ENCODE peak calls at places on chromosomes 2 and 18, in ten cellular contexts. One of them, this sample, is unnamed.

GRCh38 chr2:42360493-42360889 is 526 bp downstream of the COX7A2L start:
- DNase-seq in heart right ventricle: no peak
- DNase-seq in Karpas-422: peak
- DNase-seq in right cardiac atrium: no peak
- DNase-seq in BJ: no peak
- DNase-seq in esophagus squamous epithelium: no peak
- DNase-seq in thoracic aorta: no peak
- DNase-seq in heart left ventricle: no peak
- DNase-seq in Panc1: no peak
- DNase-seq in adrenal gland: no peak
- DNase-seq in this sample: no peak

GRCh38 chr18:13547347-13547746 is 179.0 kb downstream of the FAM210A start:
- DNase-seq in Panc1: no peak
- DNase-seq in heart right ventricle: no peak
- DNase-seq in heart left ventricle: no peak
- DNase-seq in right cardiac atrium: no peak
- DNase-seq in Karpas-422: no peak
- DNase-seq in adrenal gland: peak
- DNase-seq in esophagus squamous epithelium: no peak
- DNase-seq in thoracic aorta: no peak
- DNase-seq in BJ: no peak
- DNase-seq in this sample: no peak

GRCh38 chr2:1402064-1402463 is 11.2 kb upstream of the TPO start:
- DNase-seq in Panc1: no peak
- DNase-seq in adrenal gland: no peak
- DNase-seq in right cardiac atrium: no peak
- DNase-seq in Karpas-422: no peak
- DNase-seq in thoracic aorta: no peak
- DNase-seq in heart left ventricle: no peak
- DNase-seq in BJ: no peak
- DNase-seq in heart right ventricle: no peak
- DNase-seq in esophagus squamous epithelium: no peak
- DNase-seq in this sample: no peak

GRCh38 chr2:207616185-207616584 is 9.0 kb downstream of the METTL21A start:
- DNase-seq in Karpas-422: no peak
- DNase-seq in BJ: no peak
- DNase-seq in adrenal gland: no peak
- DNase-seq in right cardiac atrium: no peak
- DNase-seq in heart right ventricle: no peak
- DNase-seq in heart left ventricle: no peak
- DNase-seq in Panc1: no peak
- DNase-seq in esophagus squamous epithelium: no peak
- DNase-seq in thoracic aorta: no peak
- DNase-seq in this sample: no peak

GRCh38 chr18:63073481-63073880 is 246.1 kb downstream of the BCL2 start:
- DNase-seq in right cardiac atrium: no peak
- DNase-seq in heart right ventricle: no peak
- DNase-seq in heart left ventricle: no peak
- DNase-seq in Karpas-422: peak
- DNase-seq in thoracic aorta: no peak
- DNase-seq in adrenal gland: no peak
- DNase-seq in Panc1: peak
- DNase-seq in esophagus squamous epithelium: no peak
- DNase-seq in BJ: no peak
- DNase-seq in this sample: no peak

GRCh38 chr2:44838116-44838790 is 103.2 kb upstream of the SIX3 start:
- DNase-seq in Panc1: no peak
- DNase-seq in BJ: no peak
- DNase-seq in Karpas-422: no peak
- DNase-seq in right cardiac atrium: no peak
- DNase-seq in esophagus squamous epithelium: no peak
- DNase-seq in heart left ventricle: no peak
- DNase-seq in thoracic aorta: no peak
- DNase-seq in heart right ventricle: no peak
- DNase-seq in adrenal gland: no peak
- DNase-seq in this sample: no peak

GRCh38 chr2:147632193-147632592 is 212.6 kb upstream of the ACVR2A start:
- DNase-seq in right cardiac atrium: no peak
- DNase-seq in esophagus squamous epithelium: no peak
- DNase-seq in Panc1: no peak
- DNase-seq in heart right ventricle: peak
- DNase-seq in Karpas-422: no peak
- DNase-seq in adrenal gland: no peak
- DNase-seq in heart left ventricle: no peak
- DNase-seq in BJ: no peak
- DNase-seq in thoracic aorta: no peak
- DNase-seq in this sample: no peak

GRCh38 chr2:95674186-95674585 is 82.4 kb downstream of the TRIM43 start:
- DNase-seq in Panc1: no peak
- DNase-seq in heart left ventricle: no peak
- DNase-seq in Karpas-422: no peak
- DNase-seq in heart right ventricle: no peak
- DNase-seq in esophagus squamous epithelium: no peak
- DNase-seq in thoracic aorta: no peak
- DNase-seq in adrenal gland: no peak
- DNase-seq in right cardiac atrium: no peak
- DNase-seq in BJ: no peak
- DNase-seq in this sample: no peak

DNA sequence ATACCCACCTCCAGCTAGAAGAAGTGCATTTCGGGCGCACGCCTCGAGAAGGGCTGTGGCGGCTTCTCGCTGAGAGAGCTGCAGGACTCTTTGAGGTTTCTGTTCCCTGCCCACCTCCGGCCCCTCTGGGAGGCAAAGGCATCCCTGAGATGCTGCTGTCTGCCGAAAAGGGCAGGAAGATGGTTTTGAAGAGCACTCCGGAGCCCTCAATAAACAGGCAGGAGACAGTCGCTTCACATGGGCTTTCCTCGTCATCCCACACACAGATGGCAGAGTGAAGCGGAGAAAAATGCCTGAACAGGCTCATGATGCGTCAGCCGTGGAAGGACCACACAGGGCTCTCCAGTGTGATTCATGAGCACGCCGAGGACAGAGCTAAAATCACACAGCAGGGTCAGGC is 25.4 kb upstream of the GLI2 start:
- DNase-seq in BJ: peak
- DNase-seq in heart right ventricle: no peak
- DNase-seq in adrenal gland: no peak
- DNase-seq in heart left ventricle: no peak
- DNase-seq in Panc1: no peak
- DNase-seq in thoracic aorta: no peak
- DNase-seq in right cardiac atrium: no peak
- DNase-seq in Karpas-422: no peak
- DNase-seq in esophagus squamous epithelium: no peak
- DNase-seq in this sample: no peak
- H3K4me3 ChIP-seq in BJ: no peak
- H3K4me3 ChIP-seq in heart right ventricle: no peak
- H3K4me3 ChIP-seq in adrenal gland: no peak
- H3K4me3 ChIP-seq in heart left ventricle: no peak
- H3K4me3 ChIP-seq in Panc1: no peak
- H3K4me3 ChIP-seq in thoracic aorta: no peak
- H3K4me3 ChIP-seq in right cardiac atrium: no peak
- H3K4me3 ChIP-seq in Karpas-422: no peak
- H3K4me3 ChIP-seq in esophagus squamous epithelium: no peak
- H3K4me3 ChIP-seq in this sample: no peak

GRCh38 chr2:101398026-101398830 is 10.9 kb upstream of the CREG2 start:
- DNase-seq in heart right ventricle: no peak
- DNase-seq in thoracic aorta: no peak
- DNase-seq in esophagus squamous epithelium: no peak
- DNase-seq in adrenal gland: no peak
- DNase-seq in heart left ventricle: no peak
- DNase-seq in BJ: no peak
- DNase-seq in Panc1: no peak
- DNase-seq in Karpas-422: no peak
- DNase-seq in right cardiac atrium: no peak
- DNase-seq in this sample: no peak

GRCh38 chr2:101395545-101396351 is 8.4 kb upstream of the CREG2 start:
- DNase-seq in right cardiac atrium: no peak
- DNase-seq in thoracic aorta: no peak
- DNase-seq in heart right ventricle: no peak
- DNase-seq in Panc1: no peak
- DNase-seq in esophagus squamous epithelium: no peak
- DNase-seq in Karpas-422: no peak
- DNase-seq in BJ: no peak
- DNase-seq in adrenal gland: no peak
- DNase-seq in heart left ventricle: no peak
- DNase-seq in this sample: no peak

GRCh38 chr2:101399001-101399794 is 11.9 kb upstream of the CREG2 start:
- DNase-seq in BJ: no peak
- DNase-seq in Karpas-422: no peak
- DNase-seq in esophagus squamous epithelium: no peak
- DNase-seq in Panc1: no peak
- DNase-seq in heart left ventricle: no peak
- DNase-seq in right cardiac atrium: no peak
- DNase-seq in thoracic aorta: no peak
- DNase-seq in heart right ventricle: no peak
- DNase-seq in adrenal gland: no peak
- DNase-seq in this sample: no peak

GRCh38 chr2:101400048-101400447 is 12.7 kb upstream of the CREG2 start:
- DNase-seq in esophagus squamous epithelium: no peak
- DNase-seq in heart left ventricle: no peak
- DNase-seq in thoracic aorta: no peak
- DNase-seq in adrenal gland: no peak
- DNase-seq in BJ: no peak
- DNase-seq in heart right ventricle: no peak
- DNase-seq in right cardiac atrium: no peak
- DNase-seq in Panc1: no peak
- DNase-seq in Karpas-422: no peak
- DNase-seq in this sample: no peak

GRCh38 chr2:101396352-101396717 is 9.0 kb upstream of the CREG2 start:
- DNase-seq in thoracic aorta: no peak
- DNase-seq in heart right ventricle: no peak
- DNase-seq in Karpas-422: no peak
- DNase-seq in right cardiac atrium: no peak
- DNase-seq in heart left ventricle: no peak
- DNase-seq in esophagus squamous epithelium: no peak
- DNase-seq in adrenal gland: no peak
- DNase-seq in BJ: peak
- DNase-seq in Panc1: peak
- DNase-seq in this sample: no peak
- H3K4me3 ChIP-seq in thoracic aorta: no peak
- H3K4me3 ChIP-seq in heart right ventricle: no peak
- H3K4me3 ChIP-seq in Karpas-422: no peak
- H3K4me3 ChIP-seq in right cardiac atrium: no peak
- H3K4me3 ChIP-seq in heart left ventricle: no peak
- H3K4me3 ChIP-seq in esophagus squamous epithelium: no peak
- H3K4me3 ChIP-seq in adrenal gland: no peak
- H3K4me3 ChIP-seq in BJ: no peak
- H3K4me3 ChIP-seq in Panc1: no peak
- H3K4me3 ChIP-seq in this sample: no peak

GRCh38 chr2:232502513-232502900 is 14.9 kb upstream of the ECEL1 start:
- DNase-seq in Karpas-422: no peak
- DNase-seq in right cardiac atrium: no peak
- DNase-seq in adrenal gland: no peak
- DNase-seq in esophagus squamous epithelium: no peak
- DNase-seq in heart right ventricle: no peak
- DNase-seq in BJ: no peak
- DNase-seq in heart left ventricle: no peak
- DNase-seq in Panc1: no peak
- DNase-seq in thoracic aorta: no peak
- DNase-seq in this sample: no peak

GRCh38 chr2:232501331-232501771 is 13.7 kb upstream of the ECEL1 start:
- DNase-seq in adrenal gland: peak
- DNase-seq in thoracic aorta: no peak
- DNase-seq in Karpas-422: no peak
- DNase-seq in Panc1: no peak
- DNase-seq in BJ: no peak
- DNase-seq in esophagus squamous epithelium: no peak
- DNase-seq in right cardiac atrium: no peak
- DNase-seq in heart left ventricle: no peak
- DNase-seq in heart right ventricle: no peak
- DNase-seq in this sample: no peak

GRCh38 chr2:232503792-232504323 is 16.2 kb upstream of the ECEL1 start:
- DNase-seq in thoracic aorta: no peak
- DNase-seq in adrenal gland: no peak
- DNase-seq in heart left ventricle: no peak
- DNase-seq in Panc1: no peak
- DNase-seq in heart right ventricle: no peak
- DNase-seq in right cardiac atrium: no peak
- DNase-seq in BJ: no peak
- DNase-seq in Karpas-422: no peak
- DNase-seq in esophagus squamous epithelium: no peak
- DNase-seq in this sample: no peak

GRCh38 chr2:232502901-232503791 is 15.5 kb upstream of the ECEL1 start:
- DNase-seq in thoracic aorta: no peak
- DNase-seq in esophagus squamous epithelium: no peak
- DNase-seq in right cardiac atrium: peak
- DNase-seq in heart right ventricle: peak
- DNase-seq in adrenal gland: peak
- DNase-seq in BJ: no peak
- DNase-seq in Panc1: no peak
- DNase-seq in Karpas-422: no peak
- DNase-seq in heart left ventricle: no peak
- DNase-seq in this sample: no peak

DNA sequence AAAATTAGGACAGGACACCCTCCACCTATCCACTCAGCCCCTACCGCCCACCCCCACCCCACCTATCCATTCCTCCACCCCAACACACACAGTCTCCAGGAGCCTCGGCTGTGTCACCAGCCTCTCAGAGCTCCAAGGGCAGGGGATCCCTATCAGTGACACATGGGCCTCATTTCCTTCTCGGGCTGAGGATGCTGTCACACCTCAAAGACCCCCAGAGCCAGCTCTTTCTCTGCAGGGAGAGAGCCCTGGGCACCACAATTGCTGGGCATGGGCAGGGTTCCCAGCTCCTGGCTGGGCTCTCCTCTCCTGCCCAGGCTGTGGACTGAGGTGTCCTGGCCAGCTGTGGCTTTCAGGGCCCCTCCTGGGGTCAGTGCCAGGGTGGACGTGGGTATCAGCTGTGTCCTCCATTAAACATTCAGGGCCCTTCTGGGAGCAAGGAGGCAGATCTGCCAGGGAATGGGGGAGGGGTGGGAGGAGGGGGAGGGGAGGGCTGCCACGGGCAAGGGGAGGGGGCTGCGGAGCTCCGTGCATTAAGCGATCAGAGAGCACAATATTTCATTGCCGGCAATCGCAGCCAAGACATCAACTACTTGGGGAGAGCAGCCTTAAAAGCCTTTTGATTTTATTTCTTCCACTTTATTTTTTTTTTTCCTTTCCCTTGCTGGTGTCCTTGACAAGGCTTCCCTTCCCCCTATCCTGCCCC is 14.3 kb upstream of the ECEL1 start:
- DNase-seq in right cardiac atrium: no peak
- DNase-seq in BJ: no peak
- DNase-seq in Karpas-422: no peak
- DNase-seq in adrenal gland: no peak
- DNase-seq in heart left ventricle: no peak
- DNase-seq in esophagus squamous epithelium: no peak
- DNase-seq in thoracic aorta: no peak
- DNase-seq in heart right ventricle: no peak
- DNase-seq in Panc1: no peak
- DNase-seq in this sample: no peak
- H3K4me3 ChIP-seq in right cardiac atrium: no peak
- H3K4me3 ChIP-seq in BJ: no peak
- H3K4me3 ChIP-seq in Karpas-422: no peak
- H3K4me3 ChIP-seq in adrenal gland: no peak
- H3K4me3 ChIP-seq in heart left ventricle: no peak
- H3K4me3 ChIP-seq in esophagus squamous epithelium: no peak
- H3K4me3 ChIP-seq in thoracic aorta: no peak
- H3K4me3 ChIP-seq in heart right ventricle: no peak
- H3K4me3 ChIP-seq in Panc1: no peak
- H3K4me3 ChIP-seq in this sample: no peak

DNA sequence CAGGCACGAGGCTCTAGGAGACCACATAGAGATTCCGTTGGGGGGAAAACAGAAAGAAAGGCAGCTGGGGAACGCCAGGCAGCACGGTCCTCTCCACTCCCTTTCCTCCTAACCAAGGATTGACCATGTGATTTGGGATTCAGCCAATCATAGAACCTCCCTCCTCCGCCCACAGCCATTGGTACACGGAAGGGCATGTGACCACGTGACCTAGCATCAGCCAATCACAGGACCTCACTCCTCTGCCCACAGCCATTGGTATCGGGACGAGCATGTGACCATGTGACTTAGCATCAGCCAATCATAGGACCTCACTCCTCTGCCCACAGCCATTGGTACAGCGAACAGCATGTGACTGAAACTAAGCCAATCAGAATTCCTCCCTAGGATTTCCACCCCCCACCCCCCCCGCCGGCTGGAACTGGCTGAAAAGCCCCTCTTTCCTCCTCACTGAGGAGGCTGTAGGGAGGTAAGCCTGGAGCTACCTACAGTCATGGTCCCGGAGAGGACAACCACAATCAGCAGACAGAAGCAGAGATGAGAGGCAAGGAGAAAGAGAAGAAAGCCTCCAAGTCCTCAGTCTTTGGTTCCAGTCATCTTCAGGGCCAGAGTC is 7.6 kb downstream of the SERPINE2 start:
- DNase-seq in right cardiac atrium: no peak
- DNase-seq in Panc1: no peak
- DNase-seq in esophagus squamous epithelium: no peak
- DNase-seq in heart left ventricle: no peak
- DNase-seq in BJ: no peak
- DNase-seq in heart right ventricle: no peak
- DNase-seq in Karpas-422: peak
- DNase-seq in adrenal gland: no peak
- DNase-seq in thoracic aorta: no peak
- DNase-seq in this sample: no peak
- H3K4me3 ChIP-seq in right cardiac atrium: no peak
- H3K4me3 ChIP-seq in Panc1: no peak
- H3K4me3 ChIP-seq in esophagus squamous epithelium: no peak
- H3K4me3 ChIP-seq in heart left ventricle: no peak
- H3K4me3 ChIP-seq in BJ: no peak
- H3K4me3 ChIP-seq in heart right ventricle: no peak
- H3K4me3 ChIP-seq in Karpas-422: no peak
- H3K4me3 ChIP-seq in adrenal gland: no peak
- H3K4me3 ChIP-seq in thoracic aorta: no peak
- H3K4me3 ChIP-seq in this sample: no peak